ENCODE peak calls at places on chromosome 22, in five cellular contexts. Z is activated T-helper 1 cell treated with Interleukin-2 at 50 U/mL for 16 hours, W is amygdala, T is NCI-H1105, B is T-helper 9 cell. K is an unnamed sample.

GRCh38 chr22:49218142-49218541 is 609.5 kb downstream of the BRD1 start:
- DNase-seq in B (no peak), T (no peak), Z (no peak), W (no peak), K (no peak)

GRCh38 chr22:46830001-46830715 is 67.7 kb downstream of the TBC1D22A start:
- DNase-seq in W (no peak), T (no peak), Z (no peak), B (no peak), K (peak)

GRCh38 chr22:37228106-37229011 is 15.7 kb downstream of the RAC2 start:
- DNase-seq in W (no peak), B (no peak), T (no peak), Z (no peak), K (no peak)

GRCh38 chr22:42344391-42344861 is 74.0 kb upstream of the TCF20 start:
- DNase-seq in Z (no peak), T (no peak), W (peak), B (no peak), K (no peak)

GRCh38 chr22:49632199-49633009 is 195.3 kb downstream of the BRD1 start:
- DNase-seq in W (peak), B (no peak), Z (no peak), T (peak), K (no peak)

GRCh38 chr22:28547132-28547842 is 132.4 kb downstream of the TTC28 start:
- DNase-seq in B (no peak), Z (no peak), T (no peak), W (no peak), K (no peak)

GRCh38 chr22:20429254-20430100 is 8.1 kb downstream of the SCARF2 start:
- DNase-seq in Z (peak), W (no peak), B (peak), T (peak), K (no peak)

GRCh38 chr22:28562324-28562723 is 117.3 kb downstream of the TTC28 start:
- DNase-seq in Z (no peak), W (no peak), B (no peak), T (no peak), K (no peak)

GRCh38 chr22:44807915-44808690 is 55.7 kb downstream of the ARHGAP8 start:
- DNase-seq in W (no peak), B (no peak), Z (no peak), T (no peak), K (no peak)

GRCh38 chr22:46067159-46068111 is 82.9 kb upstream of the PPARA start:
- DNase-seq in B (no peak), W (no peak), Z (no peak), T (peak), K (no peak)

GRCh38 chr22:27782065-27782464 is 19.5 kb downstream of the MN1 start:
- DNase-seq in W (no peak), T (no peak), B (no peak), Z (no peak), K (no peak)

GRCh38 chr22:40595497-40596234 is 40.9 kb downstream of the MRTFA start:
- DNase-seq in Z (no peak), B (no peak), W (no peak), T (no peak), K (no peak)

GRCh38 chr22:27617214-27617881 is 184.2 kb downstream of the MN1 start:
- DNase-seq in T (no peak), Z (no peak), W (no peak), B (no peak), K (no peak)

GRCh38 chr22:19497245-19497644 is 17.5 kb downstream of the CDC45 start:
- DNase-seq in W (no peak), Z (no peak), T (no peak), B (no peak), K (peak)

GRCh38 chr22:27137809-27138400 is 480.5 kb downstream of the MIAT start:
- DNase-seq in B (no peak), W (no peak), Z (no peak), T (no peak), K (no peak)

GRCh38 chr22:31278643-31279326 is 13.5 kb downstream of the PIK3IP1 start:
- DNase-seq in Z (peak), T (no peak), W (no peak), B (peak), K (no peak)

GRCh38 chr22:44620129-44620840 is 81.7 kb upstream of the PRR5 start:
- DNase-seq in B (peak), Z (peak), W (no peak), T (peak), K (no peak)

GRCh38 chr22:41524283-41524682 is 20.0 kb downstream of the POLR3H start:
- DNase-seq in Z (no peak), B (no peak), W (no peak), T (no peak), K (no peak)

GRCh38 chr22:47210112-47210657 is 447.7 kb downstream of the TBC1D22A start:
- DNase-seq in B (no peak), W (no peak), T (no peak), Z (no peak), K (no peak)

GRCh38 chr22:36846271-36846670 is 14.5 kb upstream of the NCF4 start:
- DNase-seq in Z (no peak), W (no peak), B (no peak), T (no peak), K (no peak)

GRCh38 chr22:19422440-19423301 is 8.9 kb downstream of the HIRA start:
- DNase-seq in W (no peak), B (no peak), T (no peak), Z (no peak), K (no peak)

GRCh38 chr22:30210235-30210831 is 36.2 kb downstream of the LIF start:
- DNase-seq in Z (no peak), W (no peak), B (no peak), T (no peak), K (peak)

GRCh38 chr22:19821523-19822300 is 33.0 kb downstream of the GNB1L start:
- DNase-seq in T (no peak), W (no peak), B (no peak), Z (no peak), K (no peak)

GRCh38 chr22:23127788-23128187 is 14.0 kb downstream of the RSPH14 start:
- DNase-seq in B (no peak), Z (no peak), W (no peak), T (no peak), K (no peak)

GRCh38 chr22:46036558-46037408 is 59.8 kb upstream of the WNT7B start:
- DNase-seq in W (no peak), B (no peak), T (no peak), Z (no peak), K (no peak)

GRCh38 chr22:37043828-37044538 is 7.6 kb upstream of the KCTD17 start:
- DNase-seq in T (peak), B (peak), Z (no peak), W (no peak), K (peak)

GRCh38 chr22:50399751-50400331 is 56.7 kb downstream of the PPP6R2 start:
- DNase-seq in T (no peak), W (peak), B (no peak), Z (peak), K (no peak)

GRCh38 chr22:49645791-49646550 is 181.7 kb downstream of the BRD1 start:
- DNase-seq in Z (no peak), T (no peak), B (no peak), W (no peak), K (no peak)

GRCh38 chr22:42520663-42521546 is 1.3 kb upstream of the RRP7A start:
- DNase-seq in Z (no peak), T (no peak), B (no peak), W (no peak), K (no peak)

GRCh38 chr22:48238018-48238915 is 1475.8 kb downstream of the TBC1D22A start:
- DNase-seq in T (no peak), Z (no peak), W (no peak), B (no peak), K (no peak)

GRCh38 chr22:43180670-43181069 is 6.3 kb downstream of the TTLL12 start:
- DNase-seq in B (no peak), W (no peak), T (no peak), Z (no peak), K (no peak)

GRCh38 chr22:39989633-39990032 is 5.1 kb upstream of the FAM83F start:
- DNase-seq in Z (no peak), W (no peak), B (no peak), T (no peak), K (no peak)

GRCh38 chr22:48884292-48884691 is 943.4 kb downstream of the BRD1 start:
- DNase-seq in Z (no peak), B (no peak), T (no peak), W (no peak), K (no peak)

GRCh38 chr22:24201681-24202590 is 20.6 kb downstream of the SUSD2 start:
- DNase-seq in W (no peak), T (no peak), Z (no peak), B (no peak), K (no peak)

K was measured in epithelial cell of prostate.